ENCODE peak calls at places on chromosomes 11 and 22, in four cellular contexts. D is A549, T is K562, G is H1. E is an unnamed sample.

GRCh38 chr22:20567993-20568417 is 60.6 kb downstream of the MED15 start:
- DNase-seq in D (peak), T (no peak), G (no peak), E (no peak)

GRCh38 chr11:106459135-106459534 is 381.7 kb downstream of the AASDHPPT start:
- DNase-seq in D (no peak), T (no peak), G (no peak), E (no peak)

GRCh38 chr11:134488512-134488911 is 76.5 kb upstream of the B3GAT1 start:
- DNase-seq in D (no peak), T (no peak), G (no peak), E (no peak)

GRCh38 chr11:70675697-70676374 is 277.5 kb downstream of the CTTN start:
- DNase-seq in D (peak), T (peak), G (no peak), E (no peak)

GRCh38 chr11:86719781-86720463 is 47.5 kb upstream of the ME3 start:
- DNase-seq in D (peak), T (no peak), G (no peak), E (no peak)

GRCh38 chr11:20477418-20478090 is 90.0 kb downstream of the PRMT3 start:
- DNase-seq in D (peak), T (peak), G (no peak), E (peak)

GRCh38 chr11:63573881-63574855 is 11.0 kb upstream of the PLAAT2 start:
- DNase-seq in D (peak), T (peak), G (no peak), E (peak)

GRCh38 chr11:77596626-77597025 is 6.9 kb downstream of the AQP11 start:
- DNase-seq in D (no peak), T (no peak), G (no peak), E (no peak)

GRCh38 chr11:74641289-74641688 is 48.9 kb downstream of the POLD3 start:
- DNase-seq in D (no peak), T (peak), G (no peak), E (no peak)

GRCh38 chr11:46307785-46308341 is 30.4 kb downstream of the CREB3L1 start:
- DNase-seq in D (no peak), T (no peak), G (no peak), E (no peak)

GRCh38 chr22:24072361-24072760 is 61.3 kb downstream of the CABIN1 start:
- DNase-seq in D (no peak), T (no peak), G (no peak), E (no peak)

GRCh38 chr11:84969103-84969502 is 658.0 kb downstream of the DLG2 start:
- DNase-seq in D (no peak), T (no peak), G (no peak), E (no peak)

GRCh38 chr11:112730591-112730990 is 230.6 kb upstream of the NCAM1 start:
- DNase-seq in D (no peak), T (no peak), G (no peak), E (no peak)

GRCh38 chr11:112732031-112732430 is 229.2 kb upstream of the NCAM1 start:
- DNase-seq in D (no peak), T (no peak), G (no peak), E (no peak)

GRCh38 chr11:112728716-112729115 is 232.5 kb upstream of the NCAM1 start:
- DNase-seq in D (no peak), T (no peak), G (no peak), E (no peak)

GRCh38 chr11:112734207-112734606 is 227.0 kb upstream of the NCAM1 start:
- DNase-seq in D (no peak), T (no peak), G (no peak), E (no peak)

DNA sequence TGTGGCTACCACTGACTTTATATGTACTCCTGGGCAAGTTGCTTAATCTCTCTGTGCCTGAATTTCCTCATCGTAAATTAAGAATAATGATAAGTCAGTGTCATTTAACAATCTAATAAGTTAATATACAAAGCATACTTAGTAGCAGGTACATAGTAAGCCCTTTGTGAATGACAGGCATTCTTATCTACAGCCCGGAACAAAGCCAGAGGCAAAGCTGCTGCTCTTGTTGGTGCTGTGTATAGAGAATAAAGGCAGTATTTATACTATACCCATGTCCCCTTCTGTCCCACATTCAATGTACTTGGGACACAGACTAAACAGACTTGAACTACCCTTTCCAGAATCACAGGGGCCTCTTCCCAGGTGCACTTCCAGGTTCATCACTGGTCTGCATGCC is 229.7 kb upstream of the NCAM1 start:
- DNase-seq in D (no peak), T (no peak), G (no peak), E (no peak)
- TF ChIP-seq PHF8 in D (no peak), T (no peak), G (no peak), E (no peak)

DNA sequence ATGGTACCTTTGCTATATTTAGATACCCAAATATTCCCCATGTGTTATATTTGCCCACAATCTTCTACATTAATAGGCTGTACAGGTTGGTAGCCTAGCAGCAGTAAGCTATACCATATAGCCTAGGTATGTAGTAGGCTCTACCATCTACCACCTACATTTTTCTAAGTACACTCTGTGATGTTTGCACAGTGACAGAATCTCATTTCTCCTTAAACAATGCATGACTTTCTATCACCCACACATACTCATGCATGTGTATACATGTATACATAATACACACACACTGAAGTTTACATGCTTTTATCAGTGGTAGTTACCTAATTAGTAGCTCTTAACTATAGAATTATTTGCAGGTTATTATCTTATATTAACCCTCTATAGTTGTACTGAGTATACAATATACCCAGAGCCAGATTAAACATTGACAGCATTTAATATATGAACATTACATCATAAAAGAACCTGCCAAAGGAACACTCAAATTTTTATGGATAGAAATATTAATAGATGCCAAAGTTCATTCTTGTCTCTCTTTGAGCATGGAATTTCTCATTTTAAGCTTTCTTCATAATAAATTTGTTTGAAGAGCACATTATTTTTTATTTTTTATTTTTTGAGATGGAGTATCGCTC is 51.4 kb downstream of the ELP4 start:
- DNase-seq in D (no peak), T (no peak), G (no peak), E (no peak)
- TF ChIP-seq PHF8 in D (no peak), T (no peak), G (no peak), E (no peak)

GRCh38 chr11:58178444-58178843 is 10.4 kb upstream of the OR9Q2 start:
- DNase-seq in D (no peak), T (no peak), G (no peak), E (no peak)

GRCh38 chr11:58177409-58178054 is 11.3 kb upstream of the OR9Q2 start:
- DNase-seq in D (no peak), T (no peak), G (no peak), E (no peak)

DNA sequence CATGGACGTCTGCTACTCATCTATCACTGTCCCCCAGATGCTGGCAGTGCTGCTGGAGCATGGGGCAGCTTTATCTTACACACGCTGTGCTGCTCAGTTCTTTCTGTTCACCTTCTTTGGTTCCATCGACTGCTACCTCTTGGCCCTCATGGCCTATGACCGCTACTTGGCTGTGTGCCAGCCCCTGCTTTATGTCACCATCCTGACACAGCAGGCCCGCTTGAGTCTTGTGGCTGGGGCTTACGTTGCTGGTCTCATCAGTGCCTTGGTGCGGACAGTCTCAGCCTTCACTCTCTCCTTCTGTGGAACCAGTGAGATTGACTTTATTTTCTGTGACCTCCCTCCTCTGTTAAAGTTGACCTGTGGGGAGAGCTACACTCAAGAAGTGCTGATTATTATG is 9.2 kb upstream of the OR9Q2 start:
- DNase-seq in D (no peak), T (peak), G (no peak), E (no peak)
- TF ChIP-seq PHF8 in D (no peak), T (no peak), G (no peak), E (no peak)

GRCh38 chr22:22228921-22229320 is 15.7 kb upstream of the VPREB1 start:
- DNase-seq in D (no peak), T (no peak), G (no peak), E (no peak)
- TF ChIP-seq PHF8 in D (no peak), T (no peak), G (no peak), E (no peak)

DNA sequence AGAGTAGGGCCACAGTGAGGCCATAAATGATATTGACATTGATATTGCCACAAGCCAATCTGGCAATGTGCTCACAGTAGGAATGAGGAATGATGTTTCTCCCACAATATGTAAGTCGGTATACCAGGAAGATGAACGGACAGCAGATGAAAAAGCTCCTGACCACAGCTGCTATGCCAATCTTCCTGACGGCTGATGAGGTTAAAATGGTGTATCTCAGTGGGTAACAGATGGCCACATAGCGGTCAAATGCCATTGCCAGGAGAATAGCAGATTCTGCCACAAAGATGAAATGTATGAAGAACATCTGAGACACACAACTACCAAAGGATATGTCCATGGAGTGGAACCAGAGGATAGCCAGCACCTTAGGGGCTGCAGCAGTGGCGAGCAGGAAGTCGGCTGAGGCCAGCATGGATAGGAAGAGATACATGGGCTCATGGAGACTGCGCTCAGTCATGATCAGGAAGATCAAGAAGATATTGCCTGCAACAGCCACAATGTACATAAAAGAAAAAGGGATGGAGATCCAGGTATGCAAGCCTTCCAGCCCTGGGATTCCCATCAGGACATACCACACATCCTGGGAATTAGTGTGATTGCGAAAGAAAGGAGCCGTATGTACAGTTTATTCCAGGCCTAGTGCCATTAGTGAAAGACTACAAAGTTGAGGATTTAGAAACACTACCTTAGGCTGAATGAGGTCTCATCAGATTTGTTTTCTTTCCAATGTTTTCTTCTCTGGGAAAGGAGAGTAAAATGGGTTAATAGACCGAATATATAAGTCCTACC is 22.2 kb downstream of the OR51V1 start:
- DNase-seq in D (no peak), T (no peak), G (no peak), E (no peak)
- TF ChIP-seq PHF8 in D (no peak), T (no peak), G (no peak), E (no peak)

GRCh38 chr11:2761131-2762030 is 61.6 kb upstream of the KCNQ1OT1 start:
- DNase-seq in D (no peak), T (no peak), G (no peak), E (no peak)
- TF ChIP-seq PHF8 in D (no peak), T (no peak), G (no peak), E (no peak)

GRCh38 chr11:119671561-119672015 is 57.4 kb downstream of the NECTIN1 start:
- DNase-seq in D (no peak), T (no peak), G (no peak), E (no peak)
- TF ChIP-seq PHF8 in D (no peak), T (no peak), G (no peak), E (no peak)

GRCh38 chr11:1776944-1777715 is 13.4 kb upstream of the CTSD start:
- DNase-seq in D (no peak), T (no peak), G (no peak), E (no peak)

GRCh38 chr11:1779034-1779805 is 15.5 kb upstream of the CTSD start:
- DNase-seq in D (no peak), T (no peak), G (no peak), E (no peak)

GRCh38 chr11:1779806-1780699 is 16.3 kb upstream of the CTSD start:
- DNase-seq in D (no peak), T (no peak), G (no peak), E (no peak)

GRCh38 chr11:1777737-1778136 is 14.0 kb upstream of the CTSD start:
- DNase-seq in D (no peak), T (no peak), G (no peak), E (no peak)

DNA sequence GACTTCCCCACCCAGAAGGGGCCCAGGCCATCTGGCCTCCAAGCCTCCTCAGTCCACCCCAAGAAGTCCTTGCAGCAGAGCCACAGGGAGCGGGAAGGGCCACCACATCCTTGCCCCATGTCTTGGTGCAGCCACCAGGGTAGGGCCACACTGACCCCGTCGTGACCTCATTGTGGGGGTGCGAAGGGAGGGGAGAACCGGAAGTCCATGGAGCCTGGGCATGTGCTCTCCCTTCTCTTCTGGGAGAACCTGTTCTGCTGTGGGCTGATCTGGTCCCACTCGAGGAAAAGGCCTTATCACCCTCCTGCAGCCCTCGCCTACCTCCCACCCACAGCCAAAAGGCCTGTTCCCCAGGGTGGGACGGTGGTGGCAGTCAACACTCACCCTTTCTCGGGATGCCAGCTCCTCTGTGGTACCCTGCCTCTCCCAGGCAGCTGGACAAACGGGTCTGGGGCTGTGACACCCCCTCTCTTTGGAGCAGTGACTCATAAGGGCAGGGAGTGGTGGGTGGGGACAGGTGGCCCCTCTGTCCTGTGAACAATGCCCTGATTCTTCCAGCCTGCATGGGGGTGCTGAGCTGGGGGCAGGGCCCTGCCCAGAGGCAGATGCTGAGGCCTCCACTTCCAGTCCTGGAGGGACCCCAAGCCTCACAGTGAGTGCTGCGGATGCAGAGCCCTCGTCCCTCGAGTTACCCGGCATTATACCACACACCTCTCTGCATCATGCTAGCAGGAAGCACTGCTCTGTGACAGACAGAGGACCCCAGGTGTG is 14.6 kb upstream of the CTSD start:
- DNase-seq in D (no peak), T (no peak), G (no peak), E (no peak)
- TF ChIP-seq PHF8 in D (no peak), T (no peak), G (no peak), E (no peak)

GRCh38 chr22:16970446-16970845 is 37.6 kb downstream of the GAB4 start:
- DNase-seq in D (no peak), T (no peak), G (no peak), E (no peak)
- TF ChIP-seq PHF8 in D (no peak), T (no peak), G (no peak), E (no peak)

E was measured in HepG2.